ENCODE peak calls at places on chromosomes 5 and 9, in four cellular contexts. One of them, this sample, is unnamed. For H3K27me3, the result is how much of the 10 kb centered on the place peaks cover.

GRCh38 chr9:101311759-101312420 is 72.9 kb downstream of the BAAT start:
- DNase-seq in psoas muscle: no peak
- DNase-seq in hepatocyte: peak
- DNase-seq in tibial artery: no peak
- DNase-seq in this sample: no peak

GRCh38 chr9:130815242-130815808 is 19.7 kb upstream of the ABL1 start:
- DNase-seq in psoas muscle: no peak
- DNase-seq in hepatocyte: no peak
- DNase-seq in tibial artery: no peak
- DNase-seq in this sample: no peak

GRCh38 chr5:159405611-159406031 is 75.3 kb upstream of the IL12B start:
- DNase-seq in psoas muscle: no peak
- DNase-seq in hepatocyte: no peak
- DNase-seq in tibial artery: no peak
- DNase-seq in this sample: no peak

GRCh38 chr9:108049026-108049591 is 559.5 kb upstream of the KLF4 start:
- DNase-seq in psoas muscle: no peak
- DNase-seq in hepatocyte: peak
- DNase-seq in tibial artery: no peak
- DNase-seq in this sample: no peak

GRCh38 chr5:11724947-11725346 is 179.3 kb downstream of the CTNND2 start:
- DNase-seq in psoas muscle: no peak
- DNase-seq in hepatocyte: peak
- DNase-seq in tibial artery: no peak
- DNase-seq in this sample: no peak

GRCh38 chr9:89635816-89636215 is 31.0 kb downstream of the GADD45G start:
- DNase-seq in psoas muscle: no peak
- DNase-seq in hepatocyte: no peak
- DNase-seq in tibial artery: no peak
- DNase-seq in this sample: no peak

GRCh38 chr5:116402235-116402634 is 172.4 kb downstream of the SEMA6A start:
- DNase-seq in psoas muscle: no peak
- DNase-seq in hepatocyte: no peak
- DNase-seq in tibial artery: no peak
- DNase-seq in this sample: no peak

GRCh38 chr9:128365525-128365924 is 5.6 kb upstream of the URM1 start:
- DNase-seq in psoas muscle: no peak
- DNase-seq in hepatocyte: no peak
- DNase-seq in tibial artery: no peak
- DNase-seq in this sample: no peak

GRCh38 chr9:124346347-124347163 is 68.7 kb downstream of the PSMB7 start:
- DNase-seq in psoas muscle: peak
- DNase-seq in hepatocyte: no peak
- DNase-seq in tibial artery: no peak
- DNase-seq in this sample: no peak

GRCh38 chr5:132867046-132867451 is 607 bp downstream of the UQCRQ start:
- DNase-seq in psoas muscle: no peak
- DNase-seq in hepatocyte: no peak
- DNase-seq in tibial artery: no peak
- DNase-seq in this sample: no peak

GRCh38 chr5:62564101-62564500 is 14.5 kb upstream of the LRRC70 start:
- DNase-seq in psoas muscle: no peak
- DNase-seq in hepatocyte: no peak
- DNase-seq in tibial artery: no peak
- DNase-seq in this sample: no peak

DNA sequence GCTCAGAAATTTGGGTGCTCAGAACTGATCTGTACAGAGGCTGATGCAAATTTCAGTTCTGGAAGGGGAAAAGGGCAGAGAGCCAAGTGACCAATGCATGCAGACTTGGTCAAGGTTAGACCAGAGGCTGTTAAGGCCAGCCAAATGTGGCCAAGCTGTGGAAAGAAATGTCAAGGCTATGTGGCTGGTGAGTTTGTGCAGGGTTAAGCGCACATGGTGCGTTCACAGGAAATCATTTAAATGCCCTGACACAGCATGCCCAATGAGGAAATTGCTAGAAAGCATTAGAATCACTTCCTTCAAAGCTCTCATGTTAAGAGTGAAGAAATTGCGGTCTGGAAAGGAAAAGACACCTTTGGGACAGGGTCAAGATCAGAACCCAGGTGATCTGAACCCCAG is 58.0 kb downstream of the PTPN3 start:
- DNase-seq in psoas muscle: no peak
- DNase-seq in hepatocyte: no peak
- DNase-seq in tibial artery: no peak
- DNase-seq in this sample: no peak
- H3K27me3 ChIP-seq in psoas muscle: under half
- H3K27me3 ChIP-seq in hepatocyte: under half
- H3K27me3 ChIP-seq in tibial artery: under half
- H3K27me3 ChIP-seq in this sample: under half

GRCh38 chr5:1292846-1293415 is 1.9 kb downstream of the TERT start:
- DNase-seq in psoas muscle: peak
- DNase-seq in hepatocyte: peak
- DNase-seq in tibial artery: no peak
- DNase-seq in this sample: no peak
- H3K27me3 ChIP-seq in psoas muscle: half or more
- H3K27me3 ChIP-seq in hepatocyte: under half
- H3K27me3 ChIP-seq in tibial artery: under half
- H3K27me3 ChIP-seq in this sample: under half

DNA sequence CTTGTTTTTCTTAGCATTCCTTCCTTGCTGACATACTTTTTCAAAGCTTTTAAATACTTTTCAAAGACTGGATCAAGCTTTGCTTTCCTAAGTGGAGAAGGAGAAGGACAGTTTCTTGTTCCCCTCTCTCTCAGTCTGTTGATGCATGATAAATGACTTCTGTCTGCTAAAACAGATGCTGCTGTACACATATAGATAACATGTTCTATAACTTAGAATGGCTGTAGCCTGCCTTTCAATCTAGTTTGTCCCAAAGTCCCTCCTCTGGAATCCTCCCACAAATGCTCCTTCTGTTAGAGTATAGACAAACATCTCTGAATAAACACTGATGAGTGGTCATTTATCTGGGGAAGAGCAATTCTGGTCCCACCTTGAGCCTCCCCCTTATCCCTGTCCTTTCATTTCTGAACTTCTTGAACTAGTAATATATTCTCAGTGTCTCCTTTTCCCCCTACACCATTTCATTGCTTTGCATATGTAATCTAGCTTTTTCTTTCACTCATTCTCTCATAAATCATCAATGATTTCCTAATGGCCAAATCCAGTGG is 5.4 kb upstream of the HEMGN start:
- DNase-seq in psoas muscle: no peak
- DNase-seq in hepatocyte: no peak
- DNase-seq in tibial artery: no peak
- DNase-seq in this sample: no peak
- H3K27me3 ChIP-seq in psoas muscle: under half
- H3K27me3 ChIP-seq in hepatocyte: half or more
- H3K27me3 ChIP-seq in tibial artery: under half
- H3K27me3 ChIP-seq in this sample: under half

GRCh38 chr5:55141945-55142690 is 17.9 kb upstream of the GPX8 start:
- DNase-seq in psoas muscle: no peak
- DNase-seq in hepatocyte: no peak
- DNase-seq in tibial artery: no peak
- DNase-seq in this sample: no peak
- H3K27me3 ChIP-seq in psoas muscle: under half
- H3K27me3 ChIP-seq in hepatocyte: under half
- H3K27me3 ChIP-seq in tibial artery: under half
- H3K27me3 ChIP-seq in this sample: under half

GRCh38 chr5:6820851-6821479 is 107.7 kb downstream of the TENT4A start:
- DNase-seq in psoas muscle: no peak
- DNase-seq in hepatocyte: peak
- DNase-seq in tibial artery: no peak
- DNase-seq in this sample: no peak
- H3K27me3 ChIP-seq in psoas muscle: under half
- H3K27me3 ChIP-seq in hepatocyte: under half
- H3K27me3 ChIP-seq in tibial artery: under half
- H3K27me3 ChIP-seq in this sample: under half